ENCODE peak calls at places on chromosome 9, in four cellular contexts. E is HEK293T, T is fibroblast of the conjunctiva, X is GM23248. Q is an unnamed sample.

GRCh38 chr9:25994605-25995004 is 316.4 kb upstream of the TUSC1 start:
- DNase-seq in E (no peak), T (no peak), X (no peak), Q (no peak)

GRCh38 chr9:129582865-129583264 is 38.0 kb downstream of the C9orf50 start:
- DNase-seq in E (no peak), T (no peak), X (no peak), Q (no peak)

GRCh38 chr9:7570107-7570720 is 229.4 kb downstream of the DMAC1 start:
- DNase-seq in E (peak; percentile 27), T (peak; percentile 26), X (peak; percentile 55), Q (peak; percentile 44)

GRCh38 chr9:113577525-113578261 is 114.2 kb downstream of the RGS3 start:
- DNase-seq in E (no peak), T (no peak), X (peak; percentile 84), Q (no peak)

GRCh38 chr9:118643118-118643517 is 726.1 kb downstream of the BRINP1 start:
- DNase-seq in E (no peak), T (no peak), X (peak; percentile 47), Q (no peak)

GRCh38 chr9:77177894-77178794 is 810 bp downstream of the VPS13A start:
- DNase-seq in E (peak; percentile 33), T (no peak), X (peak; percentile 65), Q (no peak)

GRCh38 chr9:123866497-123866896 is 63.4 kb downstream of the DENND1A start:
- DNase-seq in E (no peak), T (no peak), X (peak; percentile 4), Q (no peak)

GRCh38 chr9:127903557-127904475 is 4.4 kb upstream of the ST6GALNAC6 start:
- DNase-seq in E (no peak), T (no peak), X (peak; percentile 36), Q (no peak)

GRCh38 chr9:97557606-97558095 is 56.2 kb downstream of the TMOD1 start:
- DNase-seq in E (no peak), T (peak; percentile 47), X (no peak), Q (no peak)

GRCh38 chr9:83596899-83597504 is 25.9 kb upstream of the IDNK start:
- DNase-seq in E (peak; percentile 61), T (peak; percentile 5), X (peak; percentile 38), Q (peak; percentile 27)

GRCh38 chr9:129609486-129610192 is 11.3 kb downstream of the C9orf50 start:
- DNase-seq in E (no peak), T (no peak), X (peak; percentile 65), Q (no peak)

GRCh38 chr9:81146684-81147337 is 542.5 kb downstream of the TLE1 start:
- DNase-seq in E (no peak), T (no peak), X (no peak), Q (no peak)

GRCh38 chr9:92561374-92562329 is 25.9 kb upstream of the ECM2 start:
- DNase-seq in E (no peak), T (no peak), X (peak; percentile 31), Q (no peak)

GRCh38 chr9:86766912-86767311 is 180.4 kb downstream of the GAS1 start:
- DNase-seq in E (peak; percentile 20), T (no peak), X (peak; percentile 96), Q (peak; percentile 75)

GRCh38 chr9:130860458-130861316 is 25.6 kb downstream of the ABL1 start:
- DNase-seq in E (no peak), T (peak; percentile 80), X (peak; percentile 99), Q (peak; percentile 26)

GRCh38 chr9:84303061-84303460 is 37.5 kb downstream of the SLC28A3 start:
- DNase-seq in E (no peak), T (no peak), X (no peak), Q (no peak)

GRCh38 chr9:124831642-124832364 is 21.5 kb upstream of the WDR38 start:
- DNase-seq in E (no peak), T (no peak), X (no peak), Q (no peak)

GRCh38 chr9:121271368-121272351 is 3.7 kb downstream of the GSN start:
- DNase-seq in E (no peak), T (no peak), X (peak; percentile 85), Q (no peak)

GRCh38 chr9:79603222-79603925 is 31.6 kb downstream of the TLE4 start:
- DNase-seq in E (no peak), T (no peak), X (no peak), Q (no peak)

GRCh38 chr9:91945277-91946074 is 4.6 kb downstream of the ROR2 start:
- DNase-seq in E (peak; percentile 20), T (peak; percentile 41), X (peak; percentile 81), Q (no peak)

GRCh38 chr9:137269231-137269772 is 8.2 kb upstream of the TOR4A start:
- DNase-seq in E (no peak), T (no peak), X (no peak), Q (no peak)